ENCODE peak calls at places on chromosomes 4 and X, in seven cellular contexts. O is naive thymus-derived CD4-positive, alpha-beta T cell; B is germinal center; W is activated CD4-positive, alpha-beta T cell treated with anti-CD3 and anti-CD28 coated beads, Interleukin-2, amount 50 U/mL, for 4 hours; Z is GM23248; F is A549; R is putamen. M is an unnamed sample.

GRCh38 chrX:70244881-70245280 is 10.4 kb downstream of the AWAT1 start:
- DNase-seq in O (no peak), B (no peak), W (no peak), Z (no peak), F (no peak), R (no peak), M (no peak)

GRCh38 chr4:2797545-2798305 is 4.8 kb downstream of the SH3BP2 start:
- DNase-seq in O (peak), B (no peak), W (peak), Z (no peak), F (no peak), R (no peak), M (no peak)

GRCh38 chr4:4386736-4387392 is at the start of gene NSG1:
- DNase-seq in O (peak), B (no peak), W (peak), Z (peak), F (no peak), R (peak), M (peak)

GRCh38 chr4:109801099-109801789 is 555 bp downstream of the CFI start:
- DNase-seq in O (no peak), B (no peak), W (no peak), Z (no peak), F (no peak), R (no peak), M (no peak)

GRCh38 chr4:115790812-115791211 is 677.4 kb upstream of the NDST4 start:
- DNase-seq in O (no peak), B (no peak), W (no peak), Z (peak), F (no peak), R (no peak), M (no peak)

GRCh38 chr4:81426770-81427604 is 44.7 kb downstream of the RASGEF1B start:
- DNase-seq in O (no peak), B (no peak), W (no peak), Z (no peak), F (no peak), R (no peak), M (no peak)

GRCh38 chr4:111776546-111776945 is 368.7 kb upstream of the FAM241A start:
- DNase-seq in O (no peak), B (no peak), W (no peak), Z (peak), F (no peak), R (no peak), M (no peak)

GRCh38 chr4:103936653-103937145 is 216.9 kb upstream of the TACR3 start:
- DNase-seq in O (no peak), B (no peak), W (no peak), Z (no peak), F (no peak), R (no peak), M (no peak)

GRCh38 chrX:45747905-45748304 is 547.2 kb upstream of the DIPK2B start:
- DNase-seq in O (no peak), B (no peak), W (no peak), Z (peak), F (no peak), R (no peak), M (no peak)

GRCh38 chr4:52837716-52838558 is 24.2 kb upstream of the RASL11B start:
- DNase-seq in O (no peak), B (no peak), W (no peak), Z (peak), F (no peak), R (no peak), M (no peak)

GRCh38 chrX:105263171-105263570 is 42.7 kb upstream of the TEX13A start:
- DNase-seq in O (no peak), B (no peak), W (no peak), Z (no peak), F (no peak), R (no peak), M (no peak)

GRCh38 chr4:43757147-43757546 is 691.5 kb downstream of the KCTD8 start:
- DNase-seq in O (no peak), B (no peak), W (no peak), Z (peak), F (no peak), R (no peak), M (no peak)

GRCh38 chrX:17377047-17377692 is 2.2 kb downstream of the NHS start:
- DNase-seq in O (no peak), B (no peak), W (no peak), Z (peak), F (peak), R (peak), M (peak)

GRCh38 chr4:1746265-1746691 is 25.0 kb downstream of the TACC3 start:
- DNase-seq in O (peak), B (peak), W (peak), Z (peak), F (peak), R (no peak), M (peak)

GRCh38 chrX:100928660-100929613 is at the start of gene XKRX:
- DNase-seq in O (peak), B (peak), W (peak), Z (peak), F (peak), R (peak), M (peak)

GRCh38 chrX:139738581-139738980 is 30.6 kb upstream of the MCF2 start:
- DNase-seq in O (no peak), B (no peak), W (no peak), Z (peak), F (no peak), R (no peak), M (no peak)

GRCh38 chr4:20395160-20395773 is 143.6 kb downstream of the SLIT2 start:
- DNase-seq in O (no peak), B (peak), W (no peak), Z (peak), F (peak), R (peak), M (no peak)

GRCh38 chr4:149896428-149896827 is 80.8 kb upstream of the IQCM start:
- DNase-seq in O (no peak), B (no peak), W (no peak), Z (peak), F (no peak), R (no peak), M (peak)

GRCh38 chrX:129686422-129686948 is 31.7 kb upstream of the APLN start:
- DNase-seq in O (no peak), B (no peak), W (no peak), Z (peak), F (no peak), R (no peak), M (peak)

GRCh38 chr4:158877069-158877468 is 108.2 kb downstream of the FNIP2 start:
- DNase-seq in O (no peak), B (no peak), W (no peak), Z (no peak), F (no peak), R (no peak), M (no peak)

GRCh38 chr4:39337841-39338240 is 28.3 kb downstream of the RFC1 start:
- DNase-seq in O (no peak), B (no peak), W (no peak), Z (no peak), F (no peak), R (no peak), M (no peak)

GRCh38 chrX:1649623-1650022 is 34.8 kb downstream of the ASMT start:
- DNase-seq in O (no peak), B (no peak), W (no peak), Z (peak), F (no peak), R (no peak), M (no peak)

GRCh38 chrX:134676440-134676839 is 18.2 kb upstream of the PLAC1 start:
- DNase-seq in O (no peak), B (no peak), W (no peak), Z (peak), F (peak), R (no peak), M (no peak)

GRCh38 chr4:15577508-15577907 is 77.6 kb downstream of the FBXL5 start:
- DNase-seq in O (no peak), B (no peak), W (no peak), Z (peak), F (no peak), R (no peak), M (no peak)

GRCh38 chrX:31268359-31268758 is 196.5 kb upstream of the FTHL17 start:
- DNase-seq in O (no peak), B (no peak), W (no peak), Z (no peak), F (no peak), R (no peak), M (no peak)

GRCh38 chrX:151977009-151977408 is 2.5 kb upstream of the GABRE start:
- DNase-seq in O (no peak), B (no peak), W (no peak), Z (peak), F (no peak), R (no peak), M (no peak)

GRCh38 chr4:3683744-3684421 is 82.3 kb upstream of the ADRA2C start:
- DNase-seq in O (no peak), B (no peak), W (no peak), Z (no peak), F (no peak), R (no peak), M (no peak)

GRCh38 chr4:159150838-159151390 is 48.0 kb downstream of the RAPGEF2 start:
- DNase-seq in O (no peak), B (no peak), W (no peak), Z (no peak), F (no peak), R (no peak), M (no peak)

GRCh38 chr4:75542824-75543223 is 13.0 kb upstream of the ODAPH start:
- DNase-seq in O (no peak), B (no peak), W (no peak), Z (peak), F (no peak), R (no peak), M (no peak)

M was measured in left ventricle myocardium inferior.